ENCODE peak calls at places on chromosomes 16 and 17, in five cellular contexts. One of them, this sample, is unnamed.

GRCh38 chr17:10776372-10776771 is 27.5 kb downstream of the TMEM238L start:
- DNase-seq in stimulated activated CD8-positive, alpha-beta memory T cell treated with anti-CD3 and anti-CD28 coated beads, Interleukin-4, amount 100 ng/mL, for 1 hour: no peak
- DNase-seq in stomach: no peak
- DNase-seq in tibial artery: no peak
- DNase-seq in nucleus accumbens: no peak
- DNase-seq in this sample: no peak

GRCh38 chr16:18983565-18984424 is at the start of gene TMC7:
- DNase-seq in stimulated activated CD8-positive, alpha-beta memory T cell treated with anti-CD3 and anti-CD28 coated beads, Interleukin-4, amount 100 ng/mL, for 1 hour: no peak
- DNase-seq in stomach: peak
- DNase-seq in tibial artery: peak
- DNase-seq in nucleus accumbens: peak
- DNase-seq in this sample: peak

GRCh38 chr16:30524575-30525571 is 1.5 kb downstream of the ZNF768 start:
- DNase-seq in stimulated activated CD8-positive, alpha-beta memory T cell treated with anti-CD3 and anti-CD28 coated beads, Interleukin-4, amount 100 ng/mL, for 1 hour: no peak
- DNase-seq in stomach: no peak
- DNase-seq in tibial artery: no peak
- DNase-seq in nucleus accumbens: no peak
- DNase-seq in this sample: no peak

GRCh38 chr17:83176272-83176955 is 97.0 kb downstream of the METRNL start:
- DNase-seq in stimulated activated CD8-positive, alpha-beta memory T cell treated with anti-CD3 and anti-CD28 coated beads, Interleukin-4, amount 100 ng/mL, for 1 hour: no peak
- DNase-seq in stomach: no peak
- DNase-seq in tibial artery: no peak
- DNase-seq in nucleus accumbens: no peak
- DNase-seq in this sample: peak

GRCh38 chr17:4986403-4986802 is 1.1 kb downstream of the CAMTA2 start:
- DNase-seq in stimulated activated CD8-positive, alpha-beta memory T cell treated with anti-CD3 and anti-CD28 coated beads, Interleukin-4, amount 100 ng/mL, for 1 hour: no peak
- DNase-seq in stomach: no peak
- DNase-seq in tibial artery: no peak
- DNase-seq in nucleus accumbens: no peak
- DNase-seq in this sample: no peak

GRCh38 chr17:40825596-40825995 is 3.2 kb upstream of the KRT10 start:
- DNase-seq in stimulated activated CD8-positive, alpha-beta memory T cell treated with anti-CD3 and anti-CD28 coated beads, Interleukin-4, amount 100 ng/mL, for 1 hour: no peak
- DNase-seq in stomach: no peak
- DNase-seq in tibial artery: no peak
- DNase-seq in nucleus accumbens: no peak
- DNase-seq in this sample: no peak

GRCh38 chr17:48470388-48471034 is 40.5 kb upstream of the SKAP1 start:
- DNase-seq in stimulated activated CD8-positive, alpha-beta memory T cell treated with anti-CD3 and anti-CD28 coated beads, Interleukin-4, amount 100 ng/mL, for 1 hour: no peak
- DNase-seq in stomach: no peak
- DNase-seq in tibial artery: no peak
- DNase-seq in nucleus accumbens: no peak
- DNase-seq in this sample: no peak

GRCh38 chr17:80830020-80830780 is 161.4 kb upstream of the CHMP6 start:
- DNase-seq in stimulated activated CD8-positive, alpha-beta memory T cell treated with anti-CD3 and anti-CD28 coated beads, Interleukin-4, amount 100 ng/mL, for 1 hour: no peak
- DNase-seq in stomach: no peak
- DNase-seq in tibial artery: no peak
- DNase-seq in nucleus accumbens: no peak
- DNase-seq in this sample: peak

GRCh38 chr17:59355695-59356323 is 24.4 kb downstream of the YPEL2 start:
- DNase-seq in stimulated activated CD8-positive, alpha-beta memory T cell treated with anti-CD3 and anti-CD28 coated beads, Interleukin-4, amount 100 ng/mL, for 1 hour: no peak
- DNase-seq in stomach: no peak
- DNase-seq in tibial artery: no peak
- DNase-seq in nucleus accumbens: peak
- DNase-seq in this sample: no peak

GRCh38 chr16:1337486-1337885 is 4.0 kb downstream of the BAIAP3 start:
- DNase-seq in stimulated activated CD8-positive, alpha-beta memory T cell treated with anti-CD3 and anti-CD28 coated beads, Interleukin-4, amount 100 ng/mL, for 1 hour: no peak
- DNase-seq in stomach: no peak
- DNase-seq in tibial artery: no peak
- DNase-seq in nucleus accumbens: no peak
- DNase-seq in this sample: no peak

GRCh38 chr16:71542377-71542776 is 16.2 kb downstream of the CHST4 start:
- DNase-seq in stimulated activated CD8-positive, alpha-beta memory T cell treated with anti-CD3 and anti-CD28 coated beads, Interleukin-4, amount 100 ng/mL, for 1 hour: peak
- DNase-seq in stomach: peak
- DNase-seq in tibial artery: peak
- DNase-seq in nucleus accumbens: no peak
- DNase-seq in this sample: no peak

GRCh38 chr17:47199627-47200324 is 9.4 kb upstream of the MYL4 start:
- DNase-seq in stimulated activated CD8-positive, alpha-beta memory T cell treated with anti-CD3 and anti-CD28 coated beads, Interleukin-4, amount 100 ng/mL, for 1 hour: no peak
- DNase-seq in stomach: no peak
- DNase-seq in tibial artery: no peak
- DNase-seq in nucleus accumbens: no peak
- DNase-seq in this sample: no peak

GRCh38 chr17:39813631-39814030 is 50.5 kb downstream of the IKZF3 start:
- DNase-seq in stimulated activated CD8-positive, alpha-beta memory T cell treated with anti-CD3 and anti-CD28 coated beads, Interleukin-4, amount 100 ng/mL, for 1 hour: peak
- DNase-seq in stomach: no peak
- DNase-seq in tibial artery: no peak
- DNase-seq in nucleus accumbens: no peak
- DNase-seq in this sample: no peak

GRCh38 chr17:2396568-2397246 is 4.2 kb downstream of the MNT start:
- DNase-seq in stimulated activated CD8-positive, alpha-beta memory T cell treated with anti-CD3 and anti-CD28 coated beads, Interleukin-4, amount 100 ng/mL, for 1 hour: no peak
- DNase-seq in stomach: peak
- DNase-seq in tibial artery: peak
- DNase-seq in nucleus accumbens: peak
- DNase-seq in this sample: peak

GRCh38 chr16:28309811-28310311 is 17.5 kb downstream of the SBK1 start:
- DNase-seq in stimulated activated CD8-positive, alpha-beta memory T cell treated with anti-CD3 and anti-CD28 coated beads, Interleukin-4, amount 100 ng/mL, for 1 hour: peak
- DNase-seq in stomach: no peak
- DNase-seq in tibial artery: no peak
- DNase-seq in nucleus accumbens: no peak
- DNase-seq in this sample: no peak

This sample was measured in cardiac septum.